ENCODE peak calls at places on chromosomes 3 and 15, in seven cellular contexts. Q is neuronal stem cell, I is IMR-90, U is H9, B is mesenchymal stem cell, K is H1, S is trophoblast cell. O is an unnamed sample.
A peak's percentile ranks its signal among the peaks of the same experiment; 100 is the strongest.

GRCh38 chr15:41492597-41493204 is 973 bp upstream of the ITPKA start:
- DNase-seq in Q (no peak), I (no peak), U (no peak), B (no peak), K (no peak), S (no peak), O (no peak)

GRCh38 chr15:27398631-27399030 is 427.6 kb downstream of the GABRG3 start:
- DNase-seq in Q (no peak), I (no peak), U (no peak), B (no peak), K (no peak), S (no peak), O (no peak)

GRCh38 chr3:133914839-133915600 is 19.3 kb upstream of the RAB6B start:
- DNase-seq in Q (no peak), I (no peak), U (no peak), B (no peak), K (no peak), S (no peak), O (no peak)

GRCh38 chr3:76824658-76825310 is 215.1 kb upstream of the ROBO2 start:
- DNase-seq in Q (no peak), I (no peak), U (no peak), B (no peak), K (no peak), S (no peak), O (no peak)

GRCh38 chr3:99751649-99752048 is 66.0 kb upstream of the CMSS1 start:
- DNase-seq in Q (no peak), I (peak; percentile 89), U (no peak), B (peak; percentile 66), K (no peak), S (no peak), O (no peak)

GRCh38 chr3:114887806-114888205 is 259.3 kb downstream of the ZBTB20 start:
- DNase-seq in Q (no peak), I (no peak), U (no peak), B (no peak), K (no peak), S (no peak), O (no peak)

GRCh38 chr3:86333636-86334035 is 657.3 kb downstream of the VGLL3 start:
- DNase-seq in Q (no peak), I (no peak), U (no peak), B (no peak), K (no peak), S (no peak), O (no peak)

GRCh38 chr15:75049392-75049791 is 26.0 kb downstream of the PPCDC start:
- DNase-seq in Q (no peak), I (peak; percentile 28), U (no peak), B (no peak), K (no peak), S (no peak), O (no peak)

GRCh38 chr3:187085933-187086332 is 53.4 kb downstream of the RPL39L start:
- DNase-seq in Q (no peak), I (no peak), U (no peak), B (no peak), K (no peak), S (no peak), O (no peak)

GRCh38 chr15:58438956-58439355 is 7.2 kb downstream of the LIPC start:
- DNase-seq in Q (peak; percentile 12), I (peak; percentile 46), U (peak; percentile 44), B (peak; percentile 58), K (no peak), S (peak; percentile 54), O (peak; percentile 66)

GRCh38 chr15:63052961-63053698 is 10.6 kb downstream of the TPM1 start:
- DNase-seq in Q (no peak), I (no peak), U (no peak), B (peak; percentile 82), K (no peak), S (peak; percentile 63), O (peak; percentile 97)

GRCh38 chr3:147373301-147373700 is 33.0 kb downstream of the ZIC4 start:
- DNase-seq in Q (no peak), I (no peak), U (peak; percentile 45), B (no peak), K (no peak), S (no peak), O (peak; percentile 80)

GRCh38 chr3:179149239-179149887 is 1.2 kb downstream of the PIK3CA start:
- DNase-seq in Q (peak; percentile 21), I (peak; percentile 32), U (no peak), B (peak; percentile 60), K (no peak), S (peak; percentile 40), O (no peak)

GRCh38 chr3:72694398-72694797 is 153.8 kb downstream of the SHQ1 start:
- DNase-seq in Q (no peak), I (peak; percentile 6), U (no peak), B (peak; percentile 6), K (no peak), S (no peak), O (peak; percentile 69)

GRCh38 chr3:40450438-40450837 is 6.7 kb upstream of the RPL14 start:
- DNase-seq in Q (no peak), I (no peak), U (no peak), B (no peak), K (no peak), S (no peak), O (no peak)

GRCh38 chr15:32130823-32131222 is 100.5 kb downstream of the CHRNA7 start:
- DNase-seq in Q (no peak), I (no peak), U (no peak), B (no peak), K (no peak), S (no peak), O (no peak)

GRCh38 chr3:52402706-52403270 is 42.1 kb downstream of the SEMA3G start:
- DNase-seq in Q (no peak), I (no peak), U (no peak), B (no peak), K (no peak), S (no peak), O (no peak)

GRCh38 chr3:58651268-58651667 is 15.3 kb downstream of the FAM3D start:
- DNase-seq in Q (no peak), I (peak; percentile 51), U (no peak), B (peak; percentile 19), K (no peak), S (no peak), O (no peak)
- H3K23ac ChIP-seq in Q (no peak overlapping the region), I (no peak overlapping the region), U (no peak overlapping the region), B (no peak overlapping the region), K (no peak overlapping the region), S (no peak overlapping the region), O (no peak overlapping the region)

GRCh38 chr3:172591171-172591605 is 68.0 kb upstream of the TNFSF10 start:
- DNase-seq in Q (no peak), I (no peak), U (no peak), B (no peak), K (no peak), S (no peak), O (peak; percentile 39)

GRCh38 chr3:172586447-172586846 is 63.2 kb upstream of the TNFSF10 start:
- DNase-seq in Q (no peak), I (no peak), U (no peak), B (peak; percentile 56), K (no peak), S (no peak), O (no peak)

GRCh38 chr3:172581757-172582166 is 58.5 kb upstream of the TNFSF10 start:
- DNase-seq in Q (no peak), I (no peak), U (no peak), B (no peak), K (no peak), S (no peak), O (no peak)

GRCh38 chr3:172582712-172583111 is 59.5 kb upstream of the TNFSF10 start:
- DNase-seq in Q (no peak), I (peak; percentile 83), U (no peak), B (no peak), K (no peak), S (no peak), O (no peak)

DNA sequence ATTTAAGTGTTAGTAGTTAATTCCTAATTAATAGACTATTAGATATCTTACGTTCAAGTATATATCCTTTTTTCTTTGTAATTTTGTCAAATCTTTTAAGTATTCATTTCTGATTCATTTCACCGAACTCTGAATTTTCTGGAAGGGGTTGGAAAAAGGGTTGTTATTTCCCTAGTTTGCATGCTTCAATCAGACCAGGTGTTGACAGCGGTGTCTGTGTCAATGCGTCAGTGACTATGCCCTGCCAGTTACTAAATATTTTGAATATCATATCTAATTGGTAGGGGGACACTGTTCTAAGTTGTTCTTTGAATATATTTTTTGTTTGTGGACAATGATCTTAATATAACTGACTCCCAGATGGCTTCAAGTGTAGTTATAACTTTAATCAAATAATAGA is 62.7 kb upstream of the TNFSF10 start:
- DNase-seq in Q (no peak), I (no peak), U (no peak), B (no peak), K (no peak), S (no peak), O (no peak)
- H3K23ac ChIP-seq in Q (no peak overlapping the region), I (no peak overlapping the region), U (no peak overlapping the region), B (no peak overlapping the region), K (no peak overlapping the region), S (no peak overlapping the region), O (no peak overlapping the region)

GRCh38 chr15:76339302-76340197 is 3.0 kb downstream of the ISL2 start:
- DNase-seq in Q (peak; percentile 57), I (no peak), U (peak; percentile 43), B (peak; percentile 68), K (no peak), S (no peak), O (peak; percentile 48)
- H3K23ac ChIP-seq in Q (peak overlapping the region; percentile 17), I (no peak overlapping the region), U (no peak overlapping the region), B (peak overlapping the region; percentile 67), K (no peak overlapping the region), S (no peak overlapping the region), O (no peak overlapping the region)

GRCh38 chr3:45273681-45274515 is 47.8 kb upstream of the TMEM158 start:
- DNase-seq in Q (no peak), I (peak; percentile 49), U (no peak), B (peak; percentile 39), K (no peak), S (no peak), O (peak; percentile 73)

GRCh38 chr3:45272411-45272810 is 46.3 kb upstream of the TMEM158 start:
- DNase-seq in Q (no peak), I (no peak), U (no peak), B (no peak), K (no peak), S (no peak), O (peak; percentile 61)

GRCh38 chr3:45269952-45270351 is 43.9 kb upstream of the TMEM158 start:
- DNase-seq in Q (no peak), I (no peak), U (no peak), B (no peak), K (no peak), S (no peak), O (peak; percentile 3)

GRCh38 chr3:45275006-45275704 is 49.1 kb upstream of the TMEM158 start:
- DNase-seq in Q (no peak), I (no peak), U (no peak), B (no peak), K (no peak), S (no peak), O (peak; percentile 73)

DNA sequence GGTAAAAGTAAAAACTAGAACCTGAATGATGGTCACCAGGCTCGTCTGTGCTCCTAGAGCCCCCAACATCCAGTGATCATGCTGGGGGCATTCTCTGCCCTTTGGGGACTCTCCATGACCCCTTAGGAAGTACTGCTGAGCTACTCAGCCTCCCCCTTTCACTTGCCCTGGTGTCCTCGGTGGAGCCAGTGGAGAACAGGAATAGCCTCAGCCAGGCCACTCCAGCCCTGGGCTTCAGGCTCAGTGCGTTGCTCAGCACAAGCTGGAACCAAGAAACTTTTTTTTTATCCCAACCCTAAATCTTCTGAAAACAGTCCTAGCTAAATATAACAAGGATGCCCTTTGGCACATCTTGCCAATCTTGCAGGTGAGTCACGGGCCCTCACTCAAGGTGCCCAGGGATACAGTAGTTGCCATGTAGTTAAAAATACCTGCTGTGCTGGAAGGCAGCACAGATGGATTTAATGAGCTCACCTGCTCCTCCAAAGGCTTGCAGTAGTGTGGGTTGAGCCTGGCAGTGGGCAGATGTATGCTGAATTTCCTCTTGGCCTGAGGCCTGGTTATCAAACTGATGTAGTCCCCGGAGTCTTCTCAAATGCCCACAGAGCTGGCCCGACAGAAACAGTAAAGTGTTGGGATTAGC is 46.9 kb upstream of the TMEM158 start:
- DNase-seq in Q (no peak), I (no peak), U (no peak), B (no peak), K (no peak), S (no peak), O (no peak)
- H3K23ac ChIP-seq in Q (no peak overlapping the region), I (no peak overlapping the region), U (no peak overlapping the region), B (no peak overlapping the region), K (no peak overlapping the region), S (no peak overlapping the region), O (no peak overlapping the region)